ENCODE peak calls at places on chromosome 7, in seven cellular contexts. M, L, W, K, Y, V and S are unnamed samples.

GRCh38 chr7:14242186-14242585 is 252.7 kb upstream of the ETV1 start:
- DNase-seq in M (no peak), L (no peak), W (no peak), K (no peak), Y (no peak), V (no peak), S (no peak)

GRCh38 chr7:74405191-74405898 is 48.4 kb upstream of the GTF2IRD1 start:
- DNase-seq in M (peak), L (no peak), W (no peak), K (peak), Y (peak), V (no peak), S (no peak)

GRCh38 chr7:104156842-104157277 is 51.0 kb downstream of the ORC5 start:
- DNase-seq in M (peak), L (no peak), W (no peak), K (peak), Y (no peak), V (no peak), S (no peak)

GRCh38 chr7:44094796-44095592 is 9.2 kb upstream of the AEBP1 start:
- DNase-seq in M (no peak), L (no peak), W (no peak), K (no peak), Y (no peak), V (no peak), S (no peak)

GRCh38 chr7:120583835-120584586 is 273.9 kb downstream of the TSPAN12 start:
- DNase-seq in M (peak), L (no peak), W (no peak), K (peak), Y (no peak), V (no peak), S (no peak)

GRCh38 chr7:152054377-152055230 is 29.1 kb downstream of the GALNT11 start:
- DNase-seq in M (peak), L (no peak), W (no peak), K (peak), Y (no peak), V (no peak), S (no peak)

GRCh38 chr7:691361-692045 is 35.0 kb upstream of the DNAAF5 start:
- DNase-seq in M (no peak), L (no peak), W (no peak), K (no peak), Y (no peak), V (no peak), S (no peak)

GRCh38 chr7:132435016-132435990 is 141.0 kb downstream of the PLXNA4 start:
- DNase-seq in M (no peak), L (no peak), W (no peak), K (no peak), Y (no peak), V (no peak), S (no peak)

GRCh38 chr7:117990834-117991233 is 117.6 kb upstream of the CTTNBP2 start:
- DNase-seq in M (no peak), L (no peak), W (no peak), K (no peak), Y (no peak), V (no peak), S (no peak)